ENCODE peak calls at places on chromosomes 16 and 17, in six cellular contexts. Z, Q, A, O, P and R are unnamed samples. For H3K27me3, the result is how much of the 10 kb centered on the place peaks cover.

GRCh38 chr16:2468725-2469398 is 2.2 kb upstream of the NTN3 start:
- DNase-seq in Z (no peak), Q (peak), A (no peak), O (no peak), P (no peak), R (peak)

GRCh38 chr17:43851744-43852143 is 4.8 kb downstream of the CD300LG start:
- DNase-seq in Z (no peak), Q (no peak), A (no peak), O (no peak), P (no peak), R (no peak)

GRCh38 chr16:65305588-65305987 is 183.7 kb upstream of the CDH11 start:
- DNase-seq in Z (no peak), Q (no peak), A (no peak), O (no peak), P (no peak), R (no peak)

GRCh38 chr17:9900744-9901143 is 4.3 kb downstream of the RCVRN start:
- DNase-seq in Z (no peak), Q (no peak), A (no peak), O (no peak), P (no peak), R (no peak)

GRCh38 chr16:22318690-22319358 is 21.6 kb downstream of the POLR3E start:
- DNase-seq in Z (peak), Q (peak), A (peak), O (no peak), P (no peak), R (no peak)

GRCh38 chr17:72560303-72561247 is 439.8 kb downstream of the SOX9 start:
- DNase-seq in Z (no peak), Q (no peak), A (no peak), O (no peak), P (peak), R (no peak)

GRCh38 chr17:42409467-42410351 is 13.3 kb downstream of the CAVIN1 start:
- DNase-seq in Z (peak), Q (no peak), A (peak), O (peak), P (peak), R (no peak)

GRCh38 chr16:8686031-8686621 is 11.7 kb downstream of the ABAT start:
- DNase-seq in Z (no peak), Q (peak), A (no peak), O (no peak), P (no peak), R (peak)

GRCh38 chr17:66829386-66829864 is 5.5 kb upstream of the CACNG5 start:
- DNase-seq in Z (no peak), Q (no peak), A (peak), O (peak), P (no peak), R (peak)

GRCh38 chr16:86572616-86573015 is 5.7 kb upstream of the FOXL1 start:
- DNase-seq in Z (no peak), Q (no peak), A (no peak), O (no peak), P (no peak), R (no peak)

GRCh38 chr16:27806986-27807385 is 256.5 kb downstream of the GSG1L start:
- DNase-seq in Z (no peak), Q (no peak), A (no peak), O (no peak), P (no peak), R (no peak)

GRCh38 chr16:6483634-6484033 is 849.0 kb upstream of the RBFOX1 start:
- DNase-seq in Z (no peak), Q (no peak), A (no peak), O (no peak), P (no peak), R (no peak)
- H3K27ac ChIP-seq in Z (no peak), Q (no peak), A (no peak), O (no peak), P (no peak), R (no peak)

GRCh38 chr16:55660026-55660425 is 4.2 kb downstream of the SLC6A2 start:
- DNase-seq in Z (no peak), Q (no peak), A (no peak), O (no peak), P (no peak), R (no peak)

GRCh38 chr16:55655381-55655708 is 443 bp upstream of the SLC6A2 start:
- DNase-seq in Z (no peak), Q (no peak), A (no peak), O (no peak), P (no peak), R (no peak)

GRCh38 chr16:55657616-55658015 is 1.8 kb downstream of the SLC6A2 start:
- DNase-seq in Z (no peak), Q (no peak), A (no peak), O (no peak), P (no peak), R (no peak)

GRCh38 chr16:55655709-55656694 is at the start of gene SLC6A2:
- DNase-seq in Z (peak), Q (no peak), A (peak), O (no peak), P (no peak), R (no peak)

GRCh38 chr16:55656695-55657092 is 906 bp downstream of the SLC6A2 start:
- DNase-seq in Z (no peak), Q (no peak), A (no peak), O (no peak), P (no peak), R (no peak)
- H3K27me3 ChIP-seq in Z (under half), Q (under half), A (under half), O (under half), P (under half), R (under half)

GRCh38 chr17:14212401-14212800 is 24.3 kb downstream of the CDRT15 start:
- DNase-seq in Z (no peak), Q (no peak), A (no peak), O (no peak), P (no peak), R (no peak)
- H3K27ac ChIP-seq in Z (no peak), Q (no peak), A (no peak), O (no peak), P (no peak), R (no peak)

DNA sequence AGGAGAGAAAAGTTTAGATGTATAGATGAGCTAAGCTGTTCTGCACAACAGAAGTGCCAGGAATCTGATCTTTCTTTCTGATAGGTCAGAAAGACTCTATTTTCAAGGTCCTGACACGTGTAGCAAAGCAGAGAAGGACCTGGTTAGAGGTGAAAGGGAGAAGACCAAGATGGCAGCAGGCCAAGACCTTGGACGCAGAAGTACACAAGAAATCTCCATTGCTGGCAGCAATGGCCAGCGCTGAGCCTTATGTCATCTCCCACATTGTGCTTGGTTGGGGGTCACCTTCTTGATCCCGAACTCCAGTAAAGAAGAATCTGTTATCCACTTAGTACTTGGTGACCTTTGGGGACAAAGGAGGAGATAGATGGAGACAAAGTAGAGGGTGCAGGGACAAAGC is 41.8 kb upstream of the AKAP1 start:
- DNase-seq in Z (no peak), Q (no peak), A (no peak), O (no peak), P (no peak), R (no peak)
- H3K27me3 ChIP-seq in Z (under half), Q (under half), A (under half), O (under half), P (under half), R (under half)

GRCh38 chr16:53090271-53090590 is 35.4 kb downstream of the CHD9 start:
- DNase-seq in Z (no peak), Q (no peak), A (no peak), O (no peak), P (no peak), R (no peak)
- H3K27ac ChIP-seq in Z (peak), Q (peak), A (no peak), O (peak), P (no peak), R (peak)

GRCh38 chr16:916400-916799 is 54.4 kb downstream of the LMF1 start:
- DNase-seq in Z (no peak), Q (no peak), A (no peak), O (no peak), P (no peak), R (peak)
- H3K27me3 ChIP-seq in Z (under half), Q (under half), A (under half), O (under half), P (under half), R (under half)

GRCh38 chr17:45961206-45961605 is 37.8 kb upstream of the STH start:
- DNase-seq in Z (no peak), Q (no peak), A (no peak), O (no peak), P (no peak), R (no peak)

GRCh38 chr17:45964634-45965033 is 34.4 kb upstream of the STH start:
- DNase-seq in Z (peak), Q (no peak), A (no peak), O (no peak), P (no peak), R (no peak)

GRCh38 chr17:45963258-45963657 is 35.8 kb upstream of the STH start:
- DNase-seq in Z (peak), Q (no peak), A (no peak), O (no peak), P (no peak), R (no peak)

GRCh38 chr17:45963889-45964288 is 35.2 kb upstream of the STH start:
- DNase-seq in Z (peak), Q (no peak), A (no peak), O (no peak), P (no peak), R (no peak)

GRCh38 chr17:45962221-45962972 is 36.7 kb upstream of the STH start:
- DNase-seq in Z (no peak), Q (no peak), A (no peak), O (no peak), P (no peak), R (no peak)
- H3K27ac ChIP-seq in Z (no peak), Q (no peak), A (no peak), O (no peak), P (no peak), R (no peak)